ENCODE peak calls at places on chromosomes 12 and 14, in six cellular contexts. T, K, E, B, Y and L are unnamed samples.

GRCh38 chr12:6788972-6789905 is at the start of gene CD4:
- DNase-seq in Y (peak; percentile 61), E (no peak), K (no peak), T (no peak), B (peak; percentile 88), L (no peak)

GRCh38 chr12:107461222-107461980 is 224.2 kb upstream of the PWP1 start:
- DNase-seq in B (no peak), K (no peak), Y (no peak), T (peak; percentile 34), E (no peak), L (peak; percentile 45)

GRCh38 chr12:11992515-11992914 is 78.2 kb upstream of the BCL2L14 start:
- DNase-seq in T (no peak), B (no peak), E (no peak), Y (no peak), K (no peak), L (no peak)

GRCh38 chr14:96757456-96757855 is 39.7 kb upstream of the VRK1 start:
- DNase-seq in T (no peak), B (peak; percentile 66), Y (no peak), K (no peak), E (no peak), L (no peak)

GRCh38 chr12:22577667-22578066 is 33.3 kb upstream of the C2CD5 start:
- DNase-seq in K (no peak), B (no peak), E (no peak), Y (no peak), T (no peak), L (no peak)

GRCh38 chr12:666766-667308 is 3.6 kb upstream of the NINJ2 start:
- DNase-seq in B (no peak), T (no peak), Y (no peak), E (no peak), K (no peak), L (no peak)

GRCh38 chr12:1518763-1519516 is 75.4 kb downstream of the FBXL14 start:
- DNase-seq in B (no peak), T (peak; percentile 29), Y (no peak), K (peak; percentile 27), E (no peak), L (peak; percentile 27)

GRCh38 chr12:65232490-65233077 is 45.9 kb upstream of the MSRB3 start:
- DNase-seq in E (no peak), Y (no peak), B (no peak), K (no peak), T (no peak), L (no peak)

GRCh38 chr14:73393375-73393774 is 65.0 kb downstream of the NUMB start:
- DNase-seq in B (no peak), Y (no peak), T (no peak), K (no peak), E (no peak), L (no peak)

GRCh38 chr12:92786045-92786444 is 83.3 kb downstream of the PLEKHG7 start:
- DNase-seq in B (no peak), K (no peak), Y (no peak), E (no peak), T (no peak), L (no peak)

GRCh38 chr14:38197761-38198345 is 9.9 kb upstream of the SSTR1 start:
- DNase-seq in B (no peak), T (no peak), Y (no peak), K (no peak), E (no peak), L (no peak)

GRCh38 chr14:75417674-75418073 is 10.1 kb upstream of the JDP2 start:
- DNase-seq in E (no peak), K (no peak), Y (no peak), T (no peak), B (no peak), L (peak; percentile 72)

GRCh38 chr14:23364164-23364571 is 804 bp downstream of the EFS start:
- DNase-seq in E (peak; percentile 51), K (no peak), T (no peak), B (no peak), Y (no peak), L (no peak)

GRCh38 chr14:95774265-95775160 is 60.6 kb upstream of the TCL1A start:
- DNase-seq in K (peak; percentile 61), E (peak; percentile 45), Y (peak; percentile 79), T (no peak), B (peak; percentile 11), L (peak; percentile 3)

GRCh38 chr12:66714709-66715108 is 35.8 kb upstream of the GRIP1 start:
- DNase-seq in E (no peak), Y (no peak), K (no peak), T (no peak), B (no peak), L (no peak)

GRCh38 chr14:54637270-54637669 is 70.3 kb downstream of the SAMD4A start:
- DNase-seq in E (no peak), K (no peak), B (no peak), T (no peak), Y (no peak), L (no peak)

GRCh38 chr12:57248934-57249742 is 1.8 kb downstream of the STAC3 start:
- DNase-seq in T (no peak), K (no peak), E (no peak), Y (no peak), B (peak; percentile 82), L (no peak)

GRCh38 chr12:46627686-46628085 is 198.1 kb downstream of the SLC38A4 start:
- DNase-seq in B (no peak), T (no peak), E (no peak), K (no peak), Y (no peak), L (no peak)

GRCh38 chr14:102568115-102568614 is 24.3 kb upstream of the RCOR1 start:
- DNase-seq in B (no peak), K (no peak), Y (no peak), E (no peak), T (no peak), L (no peak)

GRCh38 chr14:36238666-36239363 is 62.3 kb upstream of the PTCSC3 start:
- DNase-seq in E (no peak), Y (no peak), K (no peak), B (no peak), T (no peak), L (peak; percentile 75)

GRCh38 chr12:53726342-53726741 is 910 bp downstream of the CALCOCO1 start:
- DNase-seq in K (no peak), B (no peak), E (no peak), T (no peak), Y (no peak), L (no peak)

GRCh38 chr12:12718382-12718761 is 1.2 kb downstream of the CDKN1B start:
- DNase-seq in K (no peak), T (no peak), B (no peak), Y (no peak), E (no peak), L (no peak)

DNA sequence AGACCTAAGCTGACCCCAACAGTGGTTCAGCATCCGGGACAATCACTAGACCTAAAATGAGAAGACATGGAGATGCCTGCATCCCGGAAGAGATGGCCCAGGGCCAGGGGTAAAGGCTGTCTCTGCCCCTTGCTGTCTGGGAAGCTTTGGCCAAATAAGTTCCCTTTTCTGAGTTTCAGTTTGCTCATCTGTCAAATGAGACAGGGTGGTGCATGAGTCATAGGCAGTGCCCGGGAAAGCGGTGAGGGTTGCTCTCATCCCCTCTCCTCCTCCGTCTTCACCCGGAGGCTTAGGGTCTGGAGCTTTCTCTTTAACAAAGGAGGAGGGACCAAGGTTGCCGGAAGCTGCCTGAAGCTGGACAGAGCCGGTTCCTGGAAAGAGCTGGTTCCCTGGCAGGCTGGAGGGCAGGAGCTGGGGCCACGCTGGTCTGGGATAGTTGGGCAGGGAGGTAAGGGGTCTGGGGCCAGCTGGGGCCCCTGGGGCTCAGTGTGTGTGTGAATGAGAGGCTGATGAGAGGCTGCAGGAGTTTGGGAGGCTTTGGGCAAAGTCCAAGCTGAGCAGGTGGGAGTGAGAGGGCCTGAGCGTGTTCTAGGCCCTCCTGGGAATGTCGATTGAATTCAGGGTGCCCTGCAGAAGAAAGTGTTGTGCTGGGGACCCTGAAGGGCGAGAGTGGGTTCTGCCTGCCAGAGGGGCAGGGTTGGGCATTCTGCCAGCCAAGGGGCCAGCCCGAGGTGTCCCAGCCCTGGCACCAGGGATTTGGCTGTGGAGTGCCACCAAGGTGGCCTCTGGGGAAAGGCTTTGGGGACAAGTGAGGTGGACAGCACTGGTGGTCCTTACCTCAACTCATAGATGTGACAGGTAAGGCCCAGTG is at the start of gene SDSL:
- DNase-seq in B (peak; percentile 93), Y (peak; percentile 81), T (peak; percentile 21), E (peak; percentile 62), K (peak; percentile 60), L (peak; percentile 57)
- H3K4me3 ChIP-seq in B (peak within 1 kb of the TSS; percentile 41), Y (peak within 1 kb of the TSS; percentile 60), T (peak within 1 kb of the TSS; percentile 75), E (peak within 1 kb of the TSS; percentile 31), K (peak within 1 kb of the TSS; percentile 27), L (peak within 1 kb of the TSS; percentile 65)

GRCh38 chr14:64761441-64762043 is 57.3 kb downstream of the PLEKHG3 start:
- DNase-seq in Y (peak; percentile 66), T (no peak), K (no peak), B (no peak), E (peak; percentile 56), L (no peak)
- TF ChIP-seq CTCF in Y (peak; percentile 5), T (no peak), K (peak; percentile 7), B (no peak), E (no peak), L (peak; percentile 13)

GRCh38 chr14:70809238-70810214 is at the start of gene MAP3K9:
- DNase-seq in K (peak; percentile 99), E (peak; percentile 87), B (peak; percentile 46), T (no peak), Y (peak; percentile 96), L (no peak)

GRCh38 chr14:70810621-70811020 is 1.3 kb upstream of the MAP3K9 start:
- DNase-seq in B (no peak), T (no peak), E (no peak), K (no peak), Y (no peak), L (no peak)

GRCh38 chr14:70811065-70811464 is 1.8 kb upstream of the MAP3K9 start:
- DNase-seq in B (no peak), E (no peak), T (no peak), K (no peak), Y (no peak), L (no peak)

GRCh38 chr14:70808402-70809237 is 693 bp downstream of the MAP3K9 start:
- DNase-seq in Y (peak; percentile 41), B (no peak), E (peak; percentile 32), T (no peak), K (peak; percentile 69), L (no peak)

DNA sequence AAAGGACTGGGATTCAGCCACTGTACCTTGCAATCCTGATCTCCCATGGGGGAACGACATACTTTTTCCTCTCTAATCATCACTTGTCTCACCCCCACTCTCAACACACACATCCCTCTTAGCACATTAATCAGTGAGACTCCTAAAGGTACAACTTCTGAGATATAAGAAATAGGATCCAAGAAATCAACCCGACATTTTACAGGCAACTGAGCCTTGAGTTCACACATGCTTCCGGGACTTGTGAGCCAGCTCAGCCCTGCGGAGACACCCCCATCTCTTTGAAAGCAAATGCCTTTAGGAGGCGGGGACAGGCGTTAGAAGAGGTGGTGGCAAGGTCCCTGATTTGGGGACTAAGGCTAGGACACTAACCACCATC is 1.3 kb downstream of the MAP3K9 start:
- DNase-seq in T (no peak), E (no peak), B (no peak), Y (no peak), K (peak; percentile 41), L (no peak)
- H3K4me3 ChIP-seq in T (peak overlapping the region; percentile 23), E (peak overlapping the region; percentile 56), B (no peak overlapping the region), Y (peak overlapping the region; percentile 79), K (peak overlapping the region; percentile 95), L (no peak overlapping the region)

DNA sequence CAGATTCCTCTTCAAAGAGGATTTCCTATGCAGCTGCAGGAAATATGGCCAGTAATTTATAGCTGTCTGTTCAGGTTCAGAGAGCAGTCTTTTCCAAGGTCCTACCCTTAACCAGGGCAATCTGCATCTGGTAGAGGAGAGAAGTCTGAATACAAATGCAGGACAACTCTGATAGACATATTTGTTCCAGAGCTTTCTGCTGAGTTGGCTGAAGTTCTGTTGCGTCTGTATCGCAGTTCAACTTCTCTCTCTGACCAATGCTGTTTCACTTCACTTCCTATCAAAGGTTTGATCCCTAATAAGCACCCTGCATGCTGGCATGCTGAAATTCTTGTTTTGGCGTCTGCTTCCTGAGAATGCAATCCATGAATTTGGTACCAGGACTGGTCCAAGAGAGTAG is 14.0 kb upstream of the CCDC91 start:
- DNase-seq in B (no peak), E (no peak), Y (no peak), T (no peak), K (no peak), L (no peak)
- TF ChIP-seq CTCF in B (no peak), E (no peak), Y (no peak), T (no peak), K (no peak), L (no peak)